ENCODE peak calls at places on chromosome 22, in five cellular contexts. One of them, this sample, is unnamed.

GRCh38 chr22:42866100-42866499 is 9.0 kb upstream of the ARFGAP3 start:
- DNase-seq in progenitor cell of endocrine pancreas: no peak
- DNase-seq in endothelial cell: no peak
- DNase-seq in renal cortical epithelial cell: no peak
- DNase-seq in WTC11: no peak
- DNase-seq in this sample: no peak

GRCh38 chr22:30806391-30806861 is 111.8 kb downstream of the OSBP2 start:
- DNase-seq in progenitor cell of endocrine pancreas: no peak
- DNase-seq in endothelial cell: no peak
- DNase-seq in WTC11: peak
- DNase-seq in renal cortical epithelial cell: peak
- DNase-seq in this sample: no peak

GRCh38 chr22:46757104-46757503 is 5.3 kb upstream of the TBC1D22A start:
- DNase-seq in renal cortical epithelial cell: no peak
- DNase-seq in progenitor cell of endocrine pancreas: no peak
- DNase-seq in endothelial cell: no peak
- DNase-seq in WTC11: no peak
- DNase-seq in this sample: no peak

GRCh38 chr22:43186272-43187170 is at the start of gene TTLL12:
- DNase-seq in renal cortical epithelial cell: no peak
- DNase-seq in endothelial cell: peak
- DNase-seq in WTC11: peak
- DNase-seq in progenitor cell of endocrine pancreas: peak
- DNase-seq in this sample: peak

GRCh38 chr22:21447694-21448402 is 19.3 kb upstream of the TMEM191C start:
- DNase-seq in renal cortical epithelial cell: no peak
- DNase-seq in progenitor cell of endocrine pancreas: no peak
- DNase-seq in endothelial cell: peak
- DNase-seq in WTC11: peak
- DNase-seq in this sample: no peak

GRCh38 chr22:48188211-48188845 is 1425.9 kb downstream of the TBC1D22A start:
- DNase-seq in renal cortical epithelial cell: no peak
- DNase-seq in endothelial cell: no peak
- DNase-seq in progenitor cell of endocrine pancreas: no peak
- DNase-seq in WTC11: no peak
- DNase-seq in this sample: no peak

GRCh38 chr22:49936018-49936972 is 17.9 kb downstream of the CRELD2 start:
- DNase-seq in endothelial cell: peak
- DNase-seq in renal cortical epithelial cell: peak
- DNase-seq in WTC11: peak
- DNase-seq in progenitor cell of endocrine pancreas: no peak
- DNase-seq in this sample: peak

GRCh38 chr22:49519117-49519737 is 308.4 kb downstream of the BRD1 start:
- DNase-seq in endothelial cell: no peak
- DNase-seq in progenitor cell of endocrine pancreas: no peak
- DNase-seq in renal cortical epithelial cell: no peak
- DNase-seq in WTC11: no peak
- DNase-seq in this sample: no peak

GRCh38 chr22:37932401-37932800 is 21.0 kb downstream of the C22orf23 start:
- DNase-seq in renal cortical epithelial cell: no peak
- DNase-seq in endothelial cell: no peak
- DNase-seq in WTC11: no peak
- DNase-seq in progenitor cell of endocrine pancreas: no peak
- DNase-seq in this sample: no peak

This sample was measured in CD4-positive, alpha-beta T cell.